ENCODE peak calls at places on chromosome 7, in seven cellular contexts. Q, U, B, I, F, Y and A are unnamed samples.
A peak's percentile ranks its signal among the peaks of the same experiment; 100 is the strongest.

GRCh38 chr7:2527505-2528464 is 8.2 kb downstream of the LFNG start:
- DNase-seq in Q (no peak), U (peak; percentile 70), B (peak; percentile 39), I (peak; percentile 36), F (peak; percentile 77), Y (peak; percentile 14), A (peak; percentile 60)

GRCh38 chr7:158649279-158649678 is 55.3 kb downstream of the NCAPG2 start:
- DNase-seq in Q (no peak), U (peak; percentile 97), B (no peak), I (no peak), F (peak; percentile 96), Y (no peak), A (no peak)

GRCh38 chr7:66815976-66816375 is 75.4 kb downstream of the RABGEF1 start:
- DNase-seq in Q (no peak), U (no peak), B (no peak), I (no peak), F (no peak), Y (no peak), A (no peak)

GRCh38 chr7:70040971-70041766 is 442.9 kb downstream of the AUTS2 start:
- DNase-seq in Q (no peak), U (peak; percentile 17), B (no peak), I (no peak), F (peak; percentile 17), Y (no peak), A (no peak)

GRCh38 chr7:27156508-27156898 is at the start of gene HOXA7:
- DNase-seq in Q (no peak), U (peak; percentile 75), B (no peak), I (peak; percentile 82), F (no peak), Y (no peak), A (no peak)

GRCh38 chr7:51950811-51951210 is 634.2 kb upstream of the COBL start:
- DNase-seq in Q (no peak), U (no peak), B (no peak), I (no peak), F (no peak), Y (no peak), A (no peak)

GRCh38 chr7:131272086-131272485 is 55.6 kb upstream of the MKLN1 start:
- DNase-seq in Q (no peak), U (no peak), B (no peak), I (no peak), F (no peak), Y (no peak), A (no peak)

GRCh38 chr7:111384065-111384891 is 178.0 kb downstream of the IMMP2L start:
- DNase-seq in Q (no peak), U (peak; percentile 39), B (no peak), I (no peak), F (peak; percentile 76), Y (no peak), A (no peak)

GRCh38 chr7:80977751-80978150 is 58.9 kb upstream of the SEMA3C start:
- DNase-seq in Q (no peak), U (peak; percentile 80), B (no peak), I (no peak), F (no peak), Y (no peak), A (no peak)

GRCh38 chr7:40839881-40840280 is 705.1 kb downstream of the SUGCT start:
- DNase-seq in Q (no peak), U (no peak), B (no peak), I (no peak), F (peak; percentile 66), Y (no peak), A (no peak)

GRCh38 chr7:43636093-43636492 is 53.2 kb downstream of the STK17A start:
- DNase-seq in Q (peak; percentile 89), U (peak; percentile 29), B (no peak), I (no peak), F (peak; percentile 68), Y (no peak), A (no peak)

GRCh38 chr7:50056131-50056530 is 36.9 kb downstream of the ZPBP start:
- DNase-seq in Q (no peak), U (no peak), B (no peak), I (no peak), F (no peak), Y (no peak), A (no peak)

GRCh38 chr7:149764481-149765398 is 8.6 kb downstream of the ZNF467 start:
- DNase-seq in Q (no peak), U (no peak), B (no peak), I (no peak), F (no peak), Y (no peak), A (no peak)

GRCh38 chr7:33039257-33039904 is 23.2 kb downstream of the NT5C3A start:
- DNase-seq in Q (no peak), U (peak; percentile 55), B (no peak), I (no peak), F (peak; percentile 36), Y (no peak), A (no peak)

GRCh38 chr7:151361193-151361959 is 19.8 kb downstream of the NUB1 start:
- DNase-seq in Q (no peak), U (peak; percentile 32), B (no peak), I (no peak), F (peak; percentile 27), Y (no peak), A (no peak)

GRCh38 chr7:33325754-33326484 is 196.6 kb downstream of the BBS9 start:
- DNase-seq in Q (no peak), U (no peak), B (no peak), I (no peak), F (peak; percentile 19), Y (no peak), A (no peak)

GRCh38 chr7:6448943-6449543 is 1.3 kb upstream of the DAGLB start:
- DNase-seq in Q (no peak), U (no peak), B (no peak), I (no peak), F (no peak), Y (no peak), A (no peak)

GRCh38 chr7:143240323-143241168 is 18.7 kb downstream of the TAS2R40 start:
- DNase-seq in Q (peak; percentile 68), U (peak; percentile 89), B (peak; percentile 58), I (peak; percentile 33), F (peak; percentile 90), Y (peak; percentile 33), A (peak; percentile 48)

GRCh38 chr7:111919690-111920179 is 286.5 kb downstream of the DOCK4 start:
- DNase-seq in Q (no peak), U (peak; percentile 38), B (no peak), I (no peak), F (peak; percentile 53), Y (no peak), A (no peak)

GRCh38 chr7:17233643-17234397 is 64.6 kb upstream of the AHR start:
- DNase-seq in Q (no peak), U (peak; percentile 61), B (peak; percentile 24), I (no peak), F (peak; percentile 5), Y (no peak), A (no peak)

GRCh38 chr7:134630890-134631289 is 15.8 kb upstream of the BPGM start:
- DNase-seq in Q (no peak), U (no peak), B (no peak), I (no peak), F (peak; percentile 76), Y (no peak), A (no peak)